ENCODE peak calls at places on chromosomes 5 and 9, in nine cellular contexts. G is HepG2, M is fibroblast of lung, F is OCI-LY7, D is H1, O is GM23248, K is astrocyte, C is IMR-90, E is mammary epithelial cell. T is an unnamed sample.

GRCh38 chr5:41831155-41831554 is 39.1 kb downstream of the OXCT1 start:
- DNase-seq in D (no peak), C (no peak), E (no peak), G (no peak), F (no peak), O (no peak), K (no peak), M (no peak), T (no peak)

GRCh38 chr9:135073741-135074305 is 13.6 kb upstream of the OLFM1 start:
- DNase-seq in K (no peak), M (no peak), O (no peak), E (no peak), G (no peak), F (no peak), D (no peak), C (no peak), T (no peak)

GRCh38 chr5:175655411-175655810 is 2.5 kb upstream of the HRH2 start:
- DNase-seq in E (no peak), K (no peak), M (no peak), F (no peak), O (no peak), C (no peak), G (no peak), D (no peak), T (no peak)

GRCh38 chr5:104130320-104130719 is 567.7 kb upstream of the NUDT12 start:
- DNase-seq in G (no peak), C (peak; percentile 11), D (no peak), F (no peak), E (no peak), O (no peak), K (no peak), M (peak; percentile 51), T (peak; percentile 42)

GRCh38 chr9:31556667-31557463 is 827.6 kb upstream of the ACO1 start:
- DNase-seq in O (no peak), D (no peak), K (no peak), F (no peak), E (no peak), M (no peak), G (no peak), C (no peak), T (no peak)

GRCh38 chr5:150278916-150279315 is 10.7 kb downstream of the CAMK2A start:
- DNase-seq in K (peak; percentile 90), O (peak; percentile 94), C (peak; percentile 90), D (no peak), E (peak; percentile 72), G (no peak), M (peak; percentile 58), F (no peak), T (peak; percentile 41)

GRCh38 chr5:4571248-4571950 is 568.7 kb upstream of the ADAMTS16 start:
- DNase-seq in G (no peak), K (peak; percentile 22), F (no peak), C (no peak), E (no peak), D (peak; percentile 19), M (no peak), O (no peak), T (no peak)

GRCh38 chr5:45521067-45521466 is 175.1 kb downstream of the HCN1 start:
- DNase-seq in G (peak; percentile 2), C (peak; percentile 1), F (no peak), O (no peak), M (peak; percentile 21), E (no peak), K (peak; percentile 0), D (peak; percentile 15), T (peak; percentile 35)

GRCh38 chr5:98066910-98067309 is 706.6 kb upstream of the RGMB start:
- DNase-seq in C (peak; percentile 41), D (no peak), F (no peak), E (no peak), M (no peak), G (no peak), K (no peak), O (no peak), T (peak; percentile 23)

GRCh38 chr9:100637787-100638186 is 59.9 kb downstream of the CAVIN4 start:
- DNase-seq in O (no peak), K (no peak), G (peak; percentile 58), F (no peak), D (peak; percentile 50), C (no peak), M (no peak), E (no peak), T (peak; percentile 23)

GRCh38 chr5:154002511-154003020 is 36.1 kb downstream of the FAM114A2 start:
- DNase-seq in G (no peak), F (no peak), O (no peak), K (no peak), D (no peak), C (no peak), M (no peak), E (no peak), T (no peak)

GRCh38 chr9:132221941-132222340 is 60.1 kb downstream of the NTNG2 start:
- DNase-seq in D (no peak), F (no peak), M (no peak), O (no peak), E (no peak), G (no peak), K (no peak), C (no peak), T (no peak)

GRCh38 chr5:138353550-138353893 is 1.0 kb downstream of the KDM3B start:
- DNase-seq in G (no peak), C (no peak), O (peak; percentile 72), M (no peak), F (peak; percentile 68), K (peak; percentile 34), E (no peak), D (no peak), T (no peak)

GRCh38 chr9:85248514-85249312 is 493.0 kb downstream of the AGTPBP1 start:
- DNase-seq in D (no peak), G (no peak), E (peak; percentile 55), K (peak; percentile 80), M (no peak), C (no peak), O (peak; percentile 73), F (no peak), T (peak; percentile 6)

GRCh38 chr9:112193562-112194288 is 18.6 kb upstream of the SUSD1 start:
- DNase-seq in C (no peak), O (no peak), E (no peak), G (no peak), D (no peak), K (no peak), F (no peak), M (no peak), T (no peak)

GRCh38 chr5:143760755-143761154 is 51.2 kb upstream of the HMHB1 start:
- DNase-seq in G (no peak), K (no peak), D (no peak), F (no peak), C (no peak), M (no peak), O (no peak), E (no peak), T (no peak)

GRCh38 chr5:116569999-116570398 is 4.6 kb downstream of the SEMA6A start:
- DNase-seq in C (no peak), M (no peak), G (no peak), K (no peak), D (no peak), F (no peak), E (no peak), O (no peak), T (no peak)

GRCh38 chr5:174903333-174903732 is 179.0 kb downstream of the MSX2 start:
- DNase-seq in F (no peak), M (no peak), O (no peak), K (no peak), C (no peak), G (no peak), E (no peak), D (no peak), T (peak; percentile 3)

GRCh38 chr5:139577689-139578347 is 16.7 kb downstream of the UBE2D2 start:
- DNase-seq in C (no peak), O (no peak), K (no peak), E (no peak), F (no peak), D (no peak), M (no peak), G (no peak), T (no peak)

GRCh38 chr9:16867571-16868311 is 2.7 kb downstream of the BNC2 start:
- DNase-seq in G (peak; percentile 3), C (peak; percentile 81), K (peak; percentile 76), E (no peak), F (no peak), M (peak; percentile 78), O (peak; percentile 70), D (no peak), T (peak; percentile 78)

GRCh38 chr5:159682623-159683022 is 233.7 kb upstream of the ADRA1B start:
- DNase-seq in C (no peak), G (no peak), O (peak; percentile 13), E (no peak), F (no peak), M (no peak), K (no peak), D (no peak), T (no peak)

GRCh38 chr5:177443144-177443983 is 3.2 kb upstream of the PRR7 start:
- DNase-seq in K (no peak), C (no peak), O (no peak), M (no peak), D (no peak), E (no peak), G (no peak), F (peak; percentile 25), T (no peak)
- H4K20me1 ChIP-seq in K (peaks cover 8% of the 10 kb centered on the region), C (peaks cover 11% of the 10 kb centered on the region), O (no peaks in the 10 kb centered on the region), M (no peaks in the 10 kb centered on the region), D (no peaks in the 10 kb centered on the region), E (no peaks in the 10 kb centered on the region), G (peaks cover 2% of the 10 kb centered on the region), F (no peaks in the 10 kb centered on the region), T (no peaks in the 10 kb centered on the region)

DNA sequence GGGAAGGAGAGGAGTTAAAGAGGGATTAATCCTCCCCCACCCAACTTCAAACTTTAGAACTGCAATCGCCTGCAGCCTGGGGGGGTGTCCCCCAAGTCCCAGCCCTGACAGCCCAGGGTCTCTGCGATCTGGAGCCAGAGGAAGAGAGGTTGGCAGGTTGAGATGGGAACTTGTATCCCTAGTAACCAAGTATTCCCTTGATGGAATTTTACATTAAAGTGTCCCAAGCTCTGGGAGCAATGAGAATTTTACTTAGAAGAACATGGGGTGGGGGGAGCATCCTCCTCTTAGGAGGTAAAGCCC is 6.1 kb downstream of the NR2F1-AS1 start:
- DNase-seq in M (no peak), F (no peak), C (no peak), K (no peak), O (no peak), D (no peak), E (no peak), G (no peak), T (no peak)
- H4K20me1 ChIP-seq in M (no peaks in the 10 kb centered on the region), F (no peaks in the 10 kb centered on the region), C (no peaks in the 10 kb centered on the region), K (peaks cover 4% of the 10 kb centered on the region), O (no peaks in the 10 kb centered on the region), D (peaks cover 10% of the 10 kb centered on the region), E (no peaks in the 10 kb centered on the region), G (peaks cover 3% of the 10 kb centered on the region), T (no peaks in the 10 kb centered on the region)

GRCh38 chr5:32173394-32174010 is 617 bp downstream of the GOLPH3 start:
- DNase-seq in D (no peak), K (no peak), E (peak; percentile 50), C (peak; percentile 52), O (peak; percentile 83), F (peak; percentile 66), G (peak; percentile 33), M (peak; percentile 78), T (peak; percentile 52)
- H4K20me1 ChIP-seq in D (no peaks in the 10 kb centered on the region), K (peaks cover 49% of the 10 kb centered on the region), E (no peaks in the 10 kb centered on the region), C (peaks cover 51% of the 10 kb centered on the region), O (peaks cover 11% of the 10 kb centered on the region), F (peaks cover 6% of the 10 kb centered on the region), G (peaks cover 28% of the 10 kb centered on the region), M (peaks cover 4% of the 10 kb centered on the region), T (peaks cover 36% of the 10 kb centered on the region)

DNA sequence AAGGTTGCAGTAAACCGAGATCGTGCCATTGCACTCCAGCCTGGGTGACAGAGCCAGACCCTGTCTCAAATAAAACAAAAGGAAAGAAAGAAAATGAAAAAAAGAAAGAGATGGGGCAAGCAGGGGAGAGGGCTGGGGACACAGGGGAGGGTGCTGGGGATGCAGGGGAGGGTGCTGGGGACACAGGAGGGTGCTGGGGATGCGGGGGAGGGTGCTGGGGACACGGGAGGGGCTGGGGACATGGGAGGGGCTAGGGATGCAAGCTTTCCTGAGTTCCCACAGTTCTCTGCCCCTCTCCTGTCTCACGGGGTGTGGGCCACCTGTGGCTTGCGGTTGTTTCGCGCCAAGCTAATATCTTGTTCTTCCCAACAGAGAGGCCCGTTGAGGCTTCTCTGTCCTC is 7.2 kb downstream of the PDCD6 start:
- DNase-seq in C (no peak), E (no peak), G (no peak), K (no peak), D (no peak), M (no peak), F (no peak), O (no peak), T (no peak)
- H4K20me1 ChIP-seq in C (peaks cover 54% of the 10 kb centered on the region), E (no peaks in the 10 kb centered on the region), G (peaks cover 5% of the 10 kb centered on the region), K (peaks cover 59% of the 10 kb centered on the region), D (no peaks in the 10 kb centered on the region), M (no peaks in the 10 kb centered on the region), F (no peaks in the 10 kb centered on the region), O (no peaks in the 10 kb centered on the region), T (peaks cover 25% of the 10 kb centered on the region)